ENCODE peak calls at places on chromosomes 1 and 21, in seven cellular contexts. One of them, this sample, is unnamed.

GRCh38 chr1:109629372-109630030 is 9.9 kb downstream of the AMPD2 start:
- DNase-seq in GM23338: no peak
- DNase-seq in IMR-90: no peak
- DNase-seq in fibroblast of lung: no peak
- DNase-seq in neural progenitor cell: no peak
- DNase-seq in mesendoderm: no peak
- DNase-seq in SJSA1: no peak
- DNase-seq in this sample: no peak

GRCh38 chr1:89126602-89127001 is 688 bp upstream of the GBP2 start:
- DNase-seq in GM23338: no peak
- DNase-seq in IMR-90: no peak
- DNase-seq in fibroblast of lung: peak; percentile 14
- DNase-seq in neural progenitor cell: no peak
- DNase-seq in mesendoderm: no peak
- DNase-seq in SJSA1: no peak
- DNase-seq in this sample: no peak

GRCh38 chr1:217673387-217673786 is 42.2 kb downstream of the SPATA17 start:
- DNase-seq in GM23338: no peak
- DNase-seq in IMR-90: no peak
- DNase-seq in fibroblast of lung: no peak
- DNase-seq in neural progenitor cell: no peak
- DNase-seq in mesendoderm: no peak
- DNase-seq in SJSA1: no peak
- DNase-seq in this sample: no peak

GRCh38 chr1:118923319-118923718 is 64.8 kb downstream of the TBX15 start:
- DNase-seq in GM23338: no peak
- DNase-seq in IMR-90: no peak
- DNase-seq in fibroblast of lung: no peak
- DNase-seq in neural progenitor cell: no peak
- DNase-seq in mesendoderm: no peak
- DNase-seq in SJSA1: no peak
- DNase-seq in this sample: no peak

GRCh38 chr1:34164510-34165381 is at the start of gene CSMD2:
- DNase-seq in GM23338: peak; percentile 85
- DNase-seq in IMR-90: peak; percentile 23
- DNase-seq in fibroblast of lung: peak; percentile 79
- DNase-seq in neural progenitor cell: peak; percentile 88
- DNase-seq in mesendoderm: peak; percentile 85
- DNase-seq in SJSA1: no peak
- DNase-seq in this sample: peak; percentile 29

GRCh38 chr1:37323486-37324377 is 150.6 kb upstream of the ZC3H12A start:
- DNase-seq in GM23338: peak; percentile 88
- DNase-seq in IMR-90: peak; percentile 3
- DNase-seq in fibroblast of lung: no peak
- DNase-seq in neural progenitor cell: peak; percentile 65
- DNase-seq in mesendoderm: peak; percentile 84
- DNase-seq in SJSA1: no peak
- DNase-seq in this sample: no peak

GRCh38 chr1:18972531-18972930 is 16.1 kb upstream of the IFFO2 start:
- DNase-seq in GM23338: no peak
- DNase-seq in IMR-90: peak; percentile 26
- DNase-seq in fibroblast of lung: no peak
- DNase-seq in neural progenitor cell: no peak
- DNase-seq in mesendoderm: no peak
- DNase-seq in SJSA1: no peak
- DNase-seq in this sample: no peak

GRCh38 chr1:151859814-151860405 is 6.4 kb upstream of the THEM5 start:
- DNase-seq in GM23338: no peak
- DNase-seq in IMR-90: no peak
- DNase-seq in fibroblast of lung: no peak
- DNase-seq in neural progenitor cell: no peak
- DNase-seq in mesendoderm: no peak
- DNase-seq in SJSA1: no peak
- DNase-seq in this sample: no peak

GRCh38 chr1:85578321-85579295 is 2.0 kb upstream of the CCN1 start:
- DNase-seq in GM23338: peak; percentile 54
- DNase-seq in IMR-90: peak; percentile 98
- DNase-seq in fibroblast of lung: peak; percentile 99
- DNase-seq in neural progenitor cell: peak; percentile 36
- DNase-seq in mesendoderm: no peak
- DNase-seq in SJSA1: peak; percentile 82
- DNase-seq in this sample: no peak

GRCh38 chr1:109197163-109198042 is 16.3 kb upstream of the SARS1 start:
- DNase-seq in GM23338: no peak
- DNase-seq in IMR-90: peak; percentile 100
- DNase-seq in fibroblast of lung: peak; percentile 100
- DNase-seq in neural progenitor cell: no peak
- DNase-seq in mesendoderm: peak; percentile 95
- DNase-seq in SJSA1: peak; percentile 94
- DNase-seq in this sample: peak; percentile 14

GRCh38 chr1:84975035-84975434 is 21.9 kb downstream of the MCOLN2 start:
- DNase-seq in GM23338: no peak
- DNase-seq in IMR-90: no peak
- DNase-seq in fibroblast of lung: no peak
- DNase-seq in neural progenitor cell: no peak
- DNase-seq in mesendoderm: no peak
- DNase-seq in SJSA1: no peak
- DNase-seq in this sample: no peak

GRCh38 chr21:42850866-42851391 is 28.4 kb downstream of the WDR4 start:
- DNase-seq in GM23338: peak; percentile 84
- DNase-seq in IMR-90: no peak
- DNase-seq in fibroblast of lung: no peak
- DNase-seq in neural progenitor cell: peak; percentile 30
- DNase-seq in mesendoderm: peak; percentile 63
- DNase-seq in SJSA1: no peak
- DNase-seq in this sample: no peak

GRCh38 chr1:111553199-111553598 is 49.8 kb upstream of the ADORA3 start:
- DNase-seq in GM23338: no peak
- DNase-seq in IMR-90: peak; percentile 89
- DNase-seq in fibroblast of lung: peak; percentile 88
- DNase-seq in neural progenitor cell: no peak
- DNase-seq in mesendoderm: peak; percentile 15
- DNase-seq in SJSA1: peak; percentile 48
- DNase-seq in this sample: no peak

GRCh38 chr21:19731251-19731650 is 1267.0 kb upstream of the NCAM2 start:
- DNase-seq in GM23338: no peak
- DNase-seq in IMR-90: no peak
- DNase-seq in fibroblast of lung: no peak
- DNase-seq in neural progenitor cell: no peak
- DNase-seq in mesendoderm: no peak
- DNase-seq in SJSA1: no peak
- DNase-seq in this sample: no peak

GRCh38 chr1:17043676-17044075 is 10.2 kb downstream of the SDHB start:
- DNase-seq in GM23338: no peak
- DNase-seq in IMR-90: no peak
- DNase-seq in fibroblast of lung: no peak
- DNase-seq in neural progenitor cell: no peak
- DNase-seq in mesendoderm: no peak
- DNase-seq in SJSA1: no peak
- DNase-seq in this sample: no peak

GRCh38 chr1:17045140-17045539 is 8.7 kb downstream of the SDHB start:
- DNase-seq in GM23338: no peak
- DNase-seq in IMR-90: no peak
- DNase-seq in fibroblast of lung: no peak
- DNase-seq in neural progenitor cell: no peak
- DNase-seq in mesendoderm: no peak
- DNase-seq in SJSA1: no peak
- DNase-seq in this sample: no peak

GRCh38 chr1:17039522-17039921 is 14.3 kb downstream of the SDHB start:
- DNase-seq in GM23338: no peak
- DNase-seq in IMR-90: no peak
- DNase-seq in fibroblast of lung: no peak
- DNase-seq in neural progenitor cell: no peak
- DNase-seq in mesendoderm: no peak
- DNase-seq in SJSA1: no peak
- DNase-seq in this sample: no peak

GRCh38 chr1:17045623-17046022 is 8.2 kb downstream of the SDHB start:
- DNase-seq in GM23338: no peak
- DNase-seq in IMR-90: no peak
- DNase-seq in fibroblast of lung: no peak
- DNase-seq in neural progenitor cell: peak; percentile 49
- DNase-seq in mesendoderm: no peak
- DNase-seq in SJSA1: no peak
- DNase-seq in this sample: no peak

DNA sequence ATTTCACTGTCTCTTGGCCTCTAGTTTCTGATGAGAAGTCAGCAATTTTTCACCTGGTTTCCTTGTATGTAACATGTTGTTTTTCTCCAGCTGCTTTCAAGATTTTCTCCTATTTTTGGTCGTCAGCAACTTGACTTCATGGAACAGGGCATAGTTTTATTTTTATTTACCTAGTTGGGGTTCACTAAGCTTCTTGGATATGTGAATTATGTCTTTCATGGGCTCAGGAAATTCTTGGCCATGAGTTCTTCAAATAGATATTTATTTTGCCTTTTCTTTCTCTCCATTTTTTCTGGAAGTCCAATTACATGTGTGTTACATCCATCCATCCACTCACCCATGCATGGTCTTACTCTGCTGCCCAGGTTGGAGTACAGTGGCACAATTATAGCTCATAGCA is 13.7 kb downstream of the SDHB start:
- DNase-seq in GM23338: no peak
- DNase-seq in IMR-90: no peak
- DNase-seq in fibroblast of lung: no peak
- DNase-seq in neural progenitor cell: no peak
- DNase-seq in mesendoderm: no peak
- DNase-seq in SJSA1: no peak
- DNase-seq in this sample: no peak
- H3K36me3 ChIP-seq in GM23338: peaks cover 33% of the 10 kb centered on the region
- H3K36me3 ChIP-seq in IMR-90: peaks cover 30% of the 10 kb centered on the region
- H3K36me3 ChIP-seq in fibroblast of lung: peaks cover 13% of the 10 kb centered on the region
- H3K36me3 ChIP-seq in neural progenitor cell: no peaks in the 10 kb centered on the region
- H3K36me3 ChIP-seq in mesendoderm: peaks cover 3% of the 10 kb centered on the region
- H3K36me3 ChIP-seq in SJSA1: peaks cover 64% of the 10 kb centered on the region
- H3K36me3 ChIP-seq in this sample: peaks cover 75% of the 10 kb centered on the region

DNA sequence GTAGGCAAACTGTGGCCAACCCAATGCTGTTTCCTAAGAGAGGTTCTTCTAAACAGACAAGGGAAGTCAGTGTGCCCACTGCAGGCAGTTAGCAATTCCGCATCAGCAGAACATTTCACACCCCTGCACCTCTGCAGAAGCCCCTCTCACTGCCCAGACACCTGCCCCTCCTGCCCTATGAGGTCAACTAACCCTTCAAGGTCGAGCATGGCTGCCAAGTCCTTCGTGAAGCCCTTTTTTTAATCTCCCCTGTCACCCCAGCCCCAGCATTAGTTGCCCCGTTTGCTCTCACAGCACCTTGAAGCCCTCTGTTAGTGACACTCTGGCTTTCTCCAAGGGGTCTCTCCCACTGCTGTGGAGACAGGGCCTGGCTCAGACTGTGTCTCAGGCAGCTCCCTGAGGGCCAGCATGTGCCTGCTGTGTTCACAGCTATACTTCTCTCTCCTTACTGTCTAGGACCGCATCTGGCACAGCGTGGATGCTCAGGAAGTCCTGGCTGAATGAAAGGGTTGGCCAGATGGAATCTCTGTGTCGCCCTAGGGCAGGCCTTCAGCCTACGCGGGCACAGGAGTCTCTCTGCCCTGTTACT is 20.0 kb downstream of the SLC2A1 start:
- DNase-seq in GM23338: no peak
- DNase-seq in IMR-90: no peak
- DNase-seq in fibroblast of lung: no peak
- DNase-seq in neural progenitor cell: no peak
- DNase-seq in mesendoderm: no peak
- DNase-seq in SJSA1: no peak
- DNase-seq in this sample: no peak
- H3K27ac ChIP-seq in GM23338: peak overlapping the region; percentile 50
- H3K27ac ChIP-seq in IMR-90: peak overlapping the region; percentile 42
- H3K27ac ChIP-seq in fibroblast of lung: no peak overlapping the region
- H3K27ac ChIP-seq in neural progenitor cell: no peak overlapping the region
- H3K27ac ChIP-seq in mesendoderm: peak overlapping the region; percentile 2
- H3K27ac ChIP-seq in SJSA1: peak overlapping the region; percentile 96
- H3K27ac ChIP-seq in this sample: no peak overlapping the region

DNA sequence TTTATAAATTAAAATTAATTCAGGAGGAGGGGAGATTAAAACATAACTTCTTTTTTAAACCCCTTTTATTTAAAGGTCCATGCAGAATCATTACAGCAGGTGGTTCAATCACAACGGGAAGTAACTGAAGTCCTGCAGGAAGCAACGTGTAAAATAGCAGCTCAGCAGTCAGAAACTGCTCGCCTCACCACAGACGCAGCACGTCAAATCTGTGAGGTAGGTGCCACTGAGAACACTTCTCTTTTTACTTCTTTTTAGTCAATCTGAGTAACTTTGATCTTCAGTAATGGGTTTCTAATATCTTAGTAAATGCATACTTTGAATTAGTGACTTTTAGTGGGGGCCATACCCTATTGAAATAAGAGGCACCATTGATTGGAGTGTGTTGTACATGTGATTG is 87.0 kb downstream of the CEP350 start:
- DNase-seq in GM23338: no peak
- DNase-seq in IMR-90: no peak
- DNase-seq in fibroblast of lung: no peak
- DNase-seq in neural progenitor cell: no peak
- DNase-seq in mesendoderm: no peak
- DNase-seq in SJSA1: no peak
- DNase-seq in this sample: no peak
- H3K36me3 ChIP-seq in GM23338: peaks cover 11% of the 10 kb centered on the region
- H3K36me3 ChIP-seq in IMR-90: peaks cover 19% of the 10 kb centered on the region
- H3K36me3 ChIP-seq in fibroblast of lung: peaks cover 2% of the 10 kb centered on the region
- H3K36me3 ChIP-seq in neural progenitor cell: peaks cover 27% of the 10 kb centered on the region
- H3K36me3 ChIP-seq in mesendoderm: peaks cover 3% of the 10 kb centered on the region
- H3K36me3 ChIP-seq in SJSA1: peaks cover 66% of the 10 kb centered on the region
- H3K36me3 ChIP-seq in this sample: peaks cover 80% of the 10 kb centered on the region

GRCh38 chr21:45491056-45491455 is 51.2 kb downstream of the SLC19A1 start:
- DNase-seq in GM23338: no peak
- DNase-seq in IMR-90: no peak
- DNase-seq in fibroblast of lung: no peak
- DNase-seq in neural progenitor cell: no peak
- DNase-seq in mesendoderm: no peak
- DNase-seq in SJSA1: no peak
- DNase-seq in this sample: no peak

GRCh38 chr21:45490049-45490731 is 52.0 kb downstream of the SLC19A1 start:
- DNase-seq in GM23338: no peak
- DNase-seq in IMR-90: no peak
- DNase-seq in fibroblast of lung: no peak
- DNase-seq in neural progenitor cell: no peak
- DNase-seq in mesendoderm: no peak
- DNase-seq in SJSA1: no peak
- DNase-seq in this sample: no peak

GRCh38 chr21:45493401-45494001 is 48.7 kb downstream of the SLC19A1 start:
- DNase-seq in GM23338: no peak
- DNase-seq in IMR-90: no peak
- DNase-seq in fibroblast of lung: no peak
- DNase-seq in neural progenitor cell: no peak
- DNase-seq in mesendoderm: no peak
- DNase-seq in SJSA1: no peak
- DNase-seq in this sample: no peak

GRCh38 chr21:45492765-45493164 is 49.5 kb downstream of the SLC19A1 start:
- DNase-seq in GM23338: no peak
- DNase-seq in IMR-90: no peak
- DNase-seq in fibroblast of lung: no peak
- DNase-seq in neural progenitor cell: no peak
- DNase-seq in mesendoderm: no peak
- DNase-seq in SJSA1: no peak
- DNase-seq in this sample: no peak

DNA sequence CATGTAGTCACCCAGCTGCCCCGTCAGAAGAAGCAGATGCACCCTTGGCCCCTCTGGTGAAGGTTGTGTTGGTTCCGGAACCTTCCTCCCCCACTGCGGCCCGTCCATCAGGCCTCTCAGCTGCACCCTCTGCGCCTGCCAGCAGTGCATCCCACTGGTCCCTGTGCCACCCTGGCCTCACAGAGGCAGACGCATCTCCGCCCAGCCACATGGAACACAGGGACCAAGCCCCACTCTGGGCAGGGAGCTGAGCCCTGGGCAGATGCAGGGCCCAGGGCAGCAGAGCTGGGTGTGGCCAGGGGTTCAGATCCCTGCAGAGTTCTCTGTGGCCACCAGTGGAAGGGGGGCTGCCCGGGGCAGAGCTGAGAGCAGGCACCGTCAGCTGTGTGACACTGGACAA is 50.6 kb downstream of the SLC19A1 start:
- DNase-seq in GM23338: no peak
- DNase-seq in IMR-90: no peak
- DNase-seq in fibroblast of lung: no peak
- DNase-seq in neural progenitor cell: no peak
- DNase-seq in mesendoderm: no peak
- DNase-seq in SJSA1: no peak
- DNase-seq in this sample: no peak
- H3K27ac ChIP-seq in GM23338: no peak overlapping the region
- H3K27ac ChIP-seq in IMR-90: no peak overlapping the region
- H3K27ac ChIP-seq in fibroblast of lung: no peak overlapping the region
- H3K27ac ChIP-seq in neural progenitor cell: no peak overlapping the region
- H3K27ac ChIP-seq in mesendoderm: no peak overlapping the region
- H3K27ac ChIP-seq in SJSA1: no peak overlapping the region
- H3K27ac ChIP-seq in this sample: no peak overlapping the region